ENCODE peak calls at places on chromosome 1, in nine cellular contexts. One of them, this sample, is unnamed.

GRCh38 chr1:197902454-197903195 is at the start of gene C1orf53:
- DNase-seq in amygdala: peak
- DNase-seq in left colon: peak
- DNase-seq in SK-N-SH: peak
- DNase-seq in heart left ventricle: peak
- DNase-seq in posterior cingulate gyrus: peak
- DNase-seq in fibroblast of pulmonary artery: peak
- DNase-seq in putamen: peak
- DNase-seq in neuronal stem cell: peak
- DNase-seq in this sample: peak

GRCh38 chr1:153537376-153537730 is 1.6 kb upstream of the S100A6 start:
- DNase-seq in amygdala: no peak
- DNase-seq in left colon: no peak
- DNase-seq in SK-N-SH: no peak
- DNase-seq in heart left ventricle: no peak
- DNase-seq in posterior cingulate gyrus: no peak
- DNase-seq in fibroblast of pulmonary artery: no peak
- DNase-seq in putamen: no peak
- DNase-seq in neuronal stem cell: no peak
- DNase-seq in this sample: no peak

GRCh38 chr1:54582566-54583306 is 34.7 kb downstream of the ACOT11 start:
- DNase-seq in amygdala: no peak
- DNase-seq in left colon: no peak
- DNase-seq in SK-N-SH: peak
- DNase-seq in heart left ventricle: no peak
- DNase-seq in posterior cingulate gyrus: peak
- DNase-seq in fibroblast of pulmonary artery: no peak
- DNase-seq in putamen: no peak
- DNase-seq in neuronal stem cell: peak
- DNase-seq in this sample: peak

GRCh38 chr1:25099343-25099951 is 132.9 kb downstream of the SYF2 start:
- DNase-seq in amygdala: peak
- DNase-seq in left colon: peak
- DNase-seq in SK-N-SH: peak
- DNase-seq in heart left ventricle: no peak
- DNase-seq in posterior cingulate gyrus: no peak
- DNase-seq in fibroblast of pulmonary artery: no peak
- DNase-seq in putamen: peak
- DNase-seq in neuronal stem cell: no peak
- DNase-seq in this sample: peak

GRCh38 chr1:97599447-97599846 is 321.4 kb downstream of the DPYD start:
- DNase-seq in amygdala: no peak
- DNase-seq in left colon: no peak
- DNase-seq in SK-N-SH: no peak
- DNase-seq in heart left ventricle: no peak
- DNase-seq in posterior cingulate gyrus: no peak
- DNase-seq in fibroblast of pulmonary artery: no peak
- DNase-seq in putamen: no peak
- DNase-seq in neuronal stem cell: no peak
- DNase-seq in this sample: no peak

GRCh38 chr1:119542492-119542946 is 35.5 kb downstream of the HSD3B1 start:
- DNase-seq in amygdala: no peak
- DNase-seq in left colon: no peak
- DNase-seq in SK-N-SH: no peak
- DNase-seq in heart left ventricle: no peak
- DNase-seq in posterior cingulate gyrus: no peak
- DNase-seq in fibroblast of pulmonary artery: peak
- DNase-seq in putamen: no peak
- DNase-seq in neuronal stem cell: no peak
- DNase-seq in this sample: no peak

GRCh38 chr1:75425001-75425400 is 185.9 kb downstream of the SLC44A5 start:
- DNase-seq in amygdala: no peak
- DNase-seq in left colon: no peak
- DNase-seq in SK-N-SH: no peak
- DNase-seq in heart left ventricle: no peak
- DNase-seq in posterior cingulate gyrus: no peak
- DNase-seq in fibroblast of pulmonary artery: no peak
- DNase-seq in putamen: no peak
- DNase-seq in neuronal stem cell: no peak
- DNase-seq in this sample: no peak

GRCh38 chr1:158952416-158952815 is 21.1 kb downstream of the PYHIN1 start:
- DNase-seq in amygdala: no peak
- DNase-seq in left colon: no peak
- DNase-seq in SK-N-SH: no peak
- DNase-seq in heart left ventricle: no peak
- DNase-seq in posterior cingulate gyrus: no peak
- DNase-seq in fibroblast of pulmonary artery: no peak
- DNase-seq in putamen: no peak
- DNase-seq in neuronal stem cell: no peak
- DNase-seq in this sample: no peak

GRCh38 chr1:72037745-72038343 is 244.5 kb downstream of the NEGR1 start:
- DNase-seq in amygdala: peak
- DNase-seq in left colon: peak
- DNase-seq in SK-N-SH: no peak
- DNase-seq in heart left ventricle: peak
- DNase-seq in posterior cingulate gyrus: no peak
- DNase-seq in fibroblast of pulmonary artery: peak
- DNase-seq in putamen: peak
- DNase-seq in neuronal stem cell: peak
- DNase-seq in this sample: peak

GRCh38 chr1:19923953-19924346 is 533 bp upstream of the PLA2G2E start:
- DNase-seq in amygdala: no peak
- DNase-seq in left colon: no peak
- DNase-seq in SK-N-SH: no peak
- DNase-seq in heart left ventricle: no peak
- DNase-seq in posterior cingulate gyrus: no peak
- DNase-seq in fibroblast of pulmonary artery: no peak
- DNase-seq in putamen: no peak
- DNase-seq in neuronal stem cell: no peak
- DNase-seq in this sample: no peak

GRCh38 chr1:48758976-48759375 is 17.7 kb downstream of the BEND5 start:
- DNase-seq in amygdala: no peak
- DNase-seq in left colon: no peak
- DNase-seq in SK-N-SH: no peak
- DNase-seq in heart left ventricle: no peak
- DNase-seq in posterior cingulate gyrus: no peak
- DNase-seq in fibroblast of pulmonary artery: no peak
- DNase-seq in putamen: no peak
- DNase-seq in neuronal stem cell: no peak
- DNase-seq in this sample: no peak

GRCh38 chr1:192159769-192160168 is 1.5 kb downstream of the RGS18 start:
- DNase-seq in amygdala: no peak
- DNase-seq in left colon: no peak
- DNase-seq in SK-N-SH: no peak
- DNase-seq in heart left ventricle: no peak
- DNase-seq in posterior cingulate gyrus: no peak
- DNase-seq in fibroblast of pulmonary artery: peak
- DNase-seq in putamen: no peak
- DNase-seq in neuronal stem cell: no peak
- DNase-seq in this sample: no peak

GRCh38 chr1:44881011-44881632 is 38.1 kb upstream of the PTCH2 start:
- DNase-seq in amygdala: no peak
- DNase-seq in left colon: no peak
- DNase-seq in SK-N-SH: peak
- DNase-seq in heart left ventricle: peak
- DNase-seq in posterior cingulate gyrus: peak
- DNase-seq in fibroblast of pulmonary artery: peak
- DNase-seq in putamen: no peak
- DNase-seq in neuronal stem cell: no peak
- DNase-seq in this sample: no peak

GRCh38 chr1:107964397-107965111 is 426 bp downstream of the VAV3 start:
- DNase-seq in amygdala: no peak
- DNase-seq in left colon: peak
- DNase-seq in SK-N-SH: peak
- DNase-seq in heart left ventricle: peak
- DNase-seq in posterior cingulate gyrus: no peak
- DNase-seq in fibroblast of pulmonary artery: peak
- DNase-seq in putamen: no peak
- DNase-seq in neuronal stem cell: peak
- DNase-seq in this sample: peak

GRCh38 chr1:45668526-45668925 is 17.8 kb downstream of the GPBP1L1 start:
- DNase-seq in amygdala: no peak
- DNase-seq in left colon: no peak
- DNase-seq in SK-N-SH: no peak
- DNase-seq in heart left ventricle: no peak
- DNase-seq in posterior cingulate gyrus: no peak
- DNase-seq in fibroblast of pulmonary artery: no peak
- DNase-seq in putamen: no peak
- DNase-seq in neuronal stem cell: no peak
- DNase-seq in this sample: no peak

GRCh38 chr1:67465371-67465770 is 35.2 kb upstream of the SERBP1 start:
- DNase-seq in amygdala: no peak
- DNase-seq in left colon: no peak
- DNase-seq in SK-N-SH: no peak
- DNase-seq in heart left ventricle: no peak
- DNase-seq in posterior cingulate gyrus: no peak
- DNase-seq in fibroblast of pulmonary artery: no peak
- DNase-seq in putamen: no peak
- DNase-seq in neuronal stem cell: no peak
- DNase-seq in this sample: no peak

GRCh38 chr1:76955652-76956051 is 88.4 kb downstream of the ST6GALNAC5 start:
- DNase-seq in amygdala: no peak
- DNase-seq in left colon: no peak
- DNase-seq in SK-N-SH: no peak
- DNase-seq in heart left ventricle: no peak
- DNase-seq in posterior cingulate gyrus: no peak
- DNase-seq in fibroblast of pulmonary artery: peak
- DNase-seq in putamen: no peak
- DNase-seq in neuronal stem cell: no peak
- DNase-seq in this sample: no peak

GRCh38 chr1:233113009-233113712 is 162.8 kb downstream of the NTPCR start:
- DNase-seq in amygdala: no peak
- DNase-seq in left colon: peak
- DNase-seq in SK-N-SH: no peak
- DNase-seq in heart left ventricle: peak
- DNase-seq in posterior cingulate gyrus: no peak
- DNase-seq in fibroblast of pulmonary artery: peak
- DNase-seq in putamen: peak
- DNase-seq in neuronal stem cell: peak
- DNase-seq in this sample: no peak

GRCh38 chr1:214446772-214447556 is 104.4 kb downstream of the PTPN14 start:
- DNase-seq in amygdala: no peak
- DNase-seq in left colon: no peak
- DNase-seq in SK-N-SH: peak
- DNase-seq in heart left ventricle: no peak
- DNase-seq in posterior cingulate gyrus: no peak
- DNase-seq in fibroblast of pulmonary artery: peak
- DNase-seq in putamen: peak
- DNase-seq in neuronal stem cell: no peak
- DNase-seq in this sample: no peak